ENCODE peak calls at places on chromosomes 1 and 21, in nine cellular contexts. One of them, this sample, is unnamed.

GRCh38 chr1:1925437-1926345 is 6.6 kb upstream of the TMEM52 start:
- DNase-seq in thyroid gland: no peak
- DNase-seq in PC-3: no peak
- DNase-seq in DND-41: no peak
- DNase-seq in cardiac muscle cell: no peak
- DNase-seq in fibroblast of lung: no peak
- DNase-seq in lower lobe of right lung: no peak
- DNase-seq in iPS DF 6.9: no peak
- DNase-seq in caudate nucleus: no peak
- DNase-seq in this sample: no peak

GRCh38 chr1:156191292-156191954 is 2.5 kb upstream of the SLC25A44 start:
- DNase-seq in iPS DF 6.9: no peak
- DNase-seq in lower lobe of right lung: no peak
- DNase-seq in fibroblast of lung: no peak
- DNase-seq in caudate nucleus: no peak
- DNase-seq in cardiac muscle cell: no peak
- DNase-seq in DND-41: no peak
- DNase-seq in thyroid gland: no peak
- DNase-seq in PC-3: no peak
- DNase-seq in this sample: no peak

GRCh38 chr1:14190508-14190907 is 408.0 kb upstream of the KAZN start:
- DNase-seq in iPS DF 6.9: no peak
- DNase-seq in PC-3: peak
- DNase-seq in fibroblast of lung: no peak
- DNase-seq in cardiac muscle cell: no peak
- DNase-seq in lower lobe of right lung: no peak
- DNase-seq in thyroid gland: no peak
- DNase-seq in DND-41: no peak
- DNase-seq in caudate nucleus: no peak
- DNase-seq in this sample: no peak

GRCh38 chr1:89566761-89567174 is 42.1 kb downstream of the LRRC8B start:
- DNase-seq in lower lobe of right lung: peak
- DNase-seq in iPS DF 6.9: no peak
- DNase-seq in cardiac muscle cell: peak
- DNase-seq in PC-3: no peak
- DNase-seq in thyroid gland: no peak
- DNase-seq in caudate nucleus: no peak
- DNase-seq in DND-41: no peak
- DNase-seq in fibroblast of lung: peak
- DNase-seq in this sample: peak

GRCh38 chr1:171295821-171296220 is 18.2 kb upstream of the FMO4 start:
- DNase-seq in cardiac muscle cell: no peak
- DNase-seq in lower lobe of right lung: no peak
- DNase-seq in fibroblast of lung: no peak
- DNase-seq in caudate nucleus: no peak
- DNase-seq in iPS DF 6.9: no peak
- DNase-seq in DND-41: no peak
- DNase-seq in PC-3: no peak
- DNase-seq in thyroid gland: no peak
- DNase-seq in this sample: no peak

GRCh38 chr21:41366522-41367151 is 4.8 kb downstream of the MX2 start:
- DNase-seq in PC-3: peak
- DNase-seq in lower lobe of right lung: peak
- DNase-seq in thyroid gland: no peak
- DNase-seq in fibroblast of lung: peak
- DNase-seq in DND-41: no peak
- DNase-seq in caudate nucleus: no peak
- DNase-seq in iPS DF 6.9: no peak
- DNase-seq in cardiac muscle cell: peak
- DNase-seq in this sample: peak

GRCh38 chr1:38502772-38503171 is 356.8 kb downstream of the RRAGC start:
- DNase-seq in caudate nucleus: no peak
- DNase-seq in PC-3: no peak
- DNase-seq in thyroid gland: no peak
- DNase-seq in fibroblast of lung: no peak
- DNase-seq in DND-41: no peak
- DNase-seq in lower lobe of right lung: no peak
- DNase-seq in cardiac muscle cell: peak
- DNase-seq in iPS DF 6.9: no peak
- DNase-seq in this sample: no peak

GRCh38 chr1:33390550-33390949 is 40.3 kb downstream of the PHC2 start:
- DNase-seq in DND-41: no peak
- DNase-seq in PC-3: no peak
- DNase-seq in thyroid gland: no peak
- DNase-seq in iPS DF 6.9: no peak
- DNase-seq in cardiac muscle cell: peak
- DNase-seq in caudate nucleus: no peak
- DNase-seq in fibroblast of lung: peak
- DNase-seq in lower lobe of right lung: no peak
- DNase-seq in this sample: no peak

DNA sequence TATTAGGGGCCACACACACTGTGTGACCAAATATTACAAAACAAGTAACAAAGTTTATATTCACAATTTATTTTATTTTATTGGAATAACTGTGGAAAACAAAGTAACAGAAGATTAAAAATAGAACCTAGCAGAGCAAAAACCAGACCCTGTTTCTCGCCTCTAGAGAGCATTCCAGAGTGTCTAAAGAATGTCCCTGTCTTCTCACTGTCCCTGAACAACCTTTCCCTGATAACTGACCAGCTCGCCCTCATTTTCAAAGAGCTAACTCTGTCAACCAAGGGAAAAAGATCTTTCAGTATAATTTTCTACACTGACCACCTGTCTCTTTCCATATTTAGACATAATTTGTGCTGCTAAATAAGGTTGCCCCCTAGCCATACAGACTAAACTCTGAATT is 646.9 kb downstream of the USP25 start:
- DNase-seq in PC-3: no peak
- DNase-seq in thyroid gland: no peak
- DNase-seq in caudate nucleus: no peak
- DNase-seq in DND-41: no peak
- DNase-seq in fibroblast of lung: no peak
- DNase-seq in iPS DF 6.9: no peak
- DNase-seq in lower lobe of right lung: no peak
- DNase-seq in cardiac muscle cell: no peak
- DNase-seq in this sample: no peak
- H3K27ac ChIP-seq in PC-3: no peak
- H3K27ac ChIP-seq in thyroid gland: no peak
- H3K27ac ChIP-seq in caudate nucleus: no peak
- H3K27ac ChIP-seq in DND-41: no peak
- H3K27ac ChIP-seq in fibroblast of lung: no peak
- H3K27ac ChIP-seq in iPS DF 6.9: no peak
- H3K27ac ChIP-seq in lower lobe of right lung: no peak
- H3K27ac ChIP-seq in cardiac muscle cell: peak
- H3K27ac ChIP-seq in this sample: no peak

GRCh38 chr1:229323885-229324553 is 18.8 kb downstream of the CCSAP start:
- DNase-seq in fibroblast of lung: no peak
- DNase-seq in thyroid gland: no peak
- DNase-seq in lower lobe of right lung: no peak
- DNase-seq in cardiac muscle cell: no peak
- DNase-seq in caudate nucleus: no peak
- DNase-seq in iPS DF 6.9: no peak
- DNase-seq in PC-3: no peak
- DNase-seq in DND-41: no peak
- DNase-seq in this sample: no peak
- H3K27ac ChIP-seq in fibroblast of lung: no peak
- H3K27ac ChIP-seq in thyroid gland: no peak
- H3K27ac ChIP-seq in lower lobe of right lung: no peak
- H3K27ac ChIP-seq in cardiac muscle cell: no peak
- H3K27ac ChIP-seq in caudate nucleus: no peak
- H3K27ac ChIP-seq in iPS DF 6.9: no peak
- H3K27ac ChIP-seq in PC-3: no peak
- H3K27ac ChIP-seq in DND-41: no peak
- H3K27ac ChIP-seq in this sample: no peak

DNA sequence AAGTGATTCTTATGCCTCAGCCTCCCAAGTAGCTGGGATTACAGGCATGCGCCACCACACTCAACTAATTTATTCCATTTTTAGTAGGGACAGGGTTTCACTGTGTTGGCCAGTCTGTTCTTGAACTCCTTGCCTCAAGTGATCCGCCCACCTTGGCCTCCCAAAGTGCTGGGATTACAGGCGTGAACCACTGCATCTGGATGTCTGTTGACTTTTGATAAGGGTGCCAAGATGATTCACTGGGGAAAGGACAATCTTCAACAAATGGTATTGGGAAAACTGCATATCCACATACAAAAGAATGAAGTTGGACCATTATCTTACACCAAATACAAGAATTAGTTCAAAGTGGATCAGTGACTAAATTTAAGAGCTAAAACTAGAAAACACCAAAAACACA is 19.8 kb downstream of the RO60 start:
- DNase-seq in lower lobe of right lung: no peak
- DNase-seq in cardiac muscle cell: no peak
- DNase-seq in fibroblast of lung: no peak
- DNase-seq in PC-3: no peak
- DNase-seq in thyroid gland: no peak
- DNase-seq in iPS DF 6.9: no peak
- DNase-seq in DND-41: no peak
- DNase-seq in caudate nucleus: no peak
- DNase-seq in this sample: no peak
- H3K27ac ChIP-seq in lower lobe of right lung: no peak
- H3K27ac ChIP-seq in cardiac muscle cell: no peak
- H3K27ac ChIP-seq in fibroblast of lung: no peak
- H3K27ac ChIP-seq in PC-3: no peak
- H3K27ac ChIP-seq in thyroid gland: no peak
- H3K27ac ChIP-seq in iPS DF 6.9: no peak
- H3K27ac ChIP-seq in DND-41: no peak
- H3K27ac ChIP-seq in caudate nucleus: no peak
- H3K27ac ChIP-seq in this sample: no peak

GRCh38 chr1:210416681-210417080 is 88.0 kb downstream of the HHAT start:
- DNase-seq in iPS DF 6.9: no peak
- DNase-seq in cardiac muscle cell: no peak
- DNase-seq in caudate nucleus: no peak
- DNase-seq in fibroblast of lung: no peak
- DNase-seq in lower lobe of right lung: no peak
- DNase-seq in thyroid gland: no peak
- DNase-seq in DND-41: no peak
- DNase-seq in PC-3: no peak
- DNase-seq in this sample: no peak

GRCh38 chr1:210416049-210416448 is 87.3 kb downstream of the HHAT start:
- DNase-seq in fibroblast of lung: no peak
- DNase-seq in cardiac muscle cell: no peak
- DNase-seq in DND-41: no peak
- DNase-seq in caudate nucleus: no peak
- DNase-seq in iPS DF 6.9: peak
- DNase-seq in PC-3: no peak
- DNase-seq in lower lobe of right lung: no peak
- DNase-seq in thyroid gland: no peak
- DNase-seq in this sample: no peak

GRCh38 chr1:210413951-210414350 is 85.2 kb downstream of the HHAT start:
- DNase-seq in thyroid gland: no peak
- DNase-seq in PC-3: no peak
- DNase-seq in cardiac muscle cell: no peak
- DNase-seq in caudate nucleus: no peak
- DNase-seq in lower lobe of right lung: no peak
- DNase-seq in fibroblast of lung: no peak
- DNase-seq in iPS DF 6.9: no peak
- DNase-seq in DND-41: no peak
- DNase-seq in this sample: no peak

GRCh38 chr1:210417881-210418280 is 89.2 kb downstream of the HHAT start:
- DNase-seq in thyroid gland: no peak
- DNase-seq in caudate nucleus: no peak
- DNase-seq in cardiac muscle cell: no peak
- DNase-seq in DND-41: no peak
- DNase-seq in fibroblast of lung: no peak
- DNase-seq in PC-3: no peak
- DNase-seq in lower lobe of right lung: no peak
- DNase-seq in iPS DF 6.9: no peak
- DNase-seq in this sample: no peak

DNA sequence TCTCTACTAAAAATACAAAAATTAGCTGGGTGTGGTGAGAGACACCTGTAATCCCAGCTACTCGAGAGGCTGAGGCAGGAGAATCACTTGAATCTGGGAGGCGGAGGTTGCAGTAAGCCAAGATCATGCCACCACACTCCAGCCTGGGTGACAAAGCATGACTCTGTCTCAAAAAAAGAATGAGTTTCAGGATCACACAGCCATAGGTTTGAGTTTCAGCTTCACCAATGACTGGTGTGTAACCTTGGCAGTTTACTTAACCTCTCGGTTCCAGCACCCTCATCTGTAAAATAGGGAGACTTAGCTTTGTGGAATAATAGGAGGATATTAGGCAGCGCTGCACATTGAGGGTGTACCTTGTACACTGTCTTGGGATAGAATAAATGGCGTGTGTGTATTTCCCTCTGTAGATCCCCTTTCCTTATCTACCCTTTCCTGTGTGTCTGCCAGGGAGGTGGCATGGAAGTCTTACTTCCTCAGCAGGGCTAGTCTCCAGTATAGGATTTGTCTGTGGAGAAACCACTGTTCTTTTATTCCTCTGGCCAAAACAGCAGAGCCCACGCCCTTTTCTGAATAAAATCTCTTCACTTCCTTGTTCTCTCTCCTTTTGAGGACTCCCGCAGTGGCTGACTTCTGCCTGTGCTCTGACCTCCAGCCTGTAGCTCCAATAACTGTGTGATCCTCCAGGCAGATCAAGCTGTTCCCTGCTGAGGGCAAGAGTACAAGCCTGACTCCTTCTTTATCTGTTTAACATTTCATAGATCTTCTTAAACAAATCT is 90.3 kb downstream of the HHAT start:
- DNase-seq in iPS DF 6.9: no peak
- DNase-seq in fibroblast of lung: no peak
- DNase-seq in PC-3: no peak
- DNase-seq in DND-41: no peak
- DNase-seq in lower lobe of right lung: no peak
- DNase-seq in caudate nucleus: no peak
- DNase-seq in thyroid gland: no peak
- DNase-seq in cardiac muscle cell: no peak
- DNase-seq in this sample: no peak
- H3K27ac ChIP-seq in iPS DF 6.9: no peak
- H3K27ac ChIP-seq in fibroblast of lung: no peak
- H3K27ac ChIP-seq in PC-3: no peak
- H3K27ac ChIP-seq in DND-41: no peak
- H3K27ac ChIP-seq in lower lobe of right lung: no peak
- H3K27ac ChIP-seq in caudate nucleus: no peak
- H3K27ac ChIP-seq in thyroid gland: no peak
- H3K27ac ChIP-seq in cardiac muscle cell: no peak
- H3K27ac ChIP-seq in this sample: no peak

GRCh38 chr21:44913425-44914175 is 7.1 kb downstream of the ITGB2 start:
- DNase-seq in PC-3: no peak
- DNase-seq in DND-41: no peak
- DNase-seq in caudate nucleus: no peak
- DNase-seq in cardiac muscle cell: no peak
- DNase-seq in thyroid gland: no peak
- DNase-seq in fibroblast of lung: no peak
- DNase-seq in lower lobe of right lung: peak
- DNase-seq in iPS DF 6.9: no peak
- DNase-seq in this sample: no peak
- H3K27ac ChIP-seq in PC-3: peak
- H3K27ac ChIP-seq in DND-41: peak
- H3K27ac ChIP-seq in caudate nucleus: no peak
- H3K27ac ChIP-seq in cardiac muscle cell: no peak
- H3K27ac ChIP-seq in thyroid gland: no peak
- H3K27ac ChIP-seq in fibroblast of lung: no peak
- H3K27ac ChIP-seq in lower lobe of right lung: peak
- H3K27ac ChIP-seq in iPS DF 6.9: no peak
- H3K27ac ChIP-seq in this sample: peak